ENCODE peak calls at places on chromosome 9, in four cellular contexts. D, W, R and L are unnamed samples. For H3K79me2 and H3K9me2, the result is how much of the 10 kb centered on the place peaks cover.

GRCh38 chr9:133735894-133736293 is 2.3 kb downstream of the SARDH start:
- DNase-seq in W (no peak), R (no peak), D (no peak), L (no peak)

GRCh38 chr9:131667576-131667975 is 72.3 kb downstream of the RAPGEF1 start:
- DNase-seq in W (no peak), R (peak), D (no peak), L (no peak)

GRCh38 chr9:127974769-127975261 is 6.0 kb downstream of the EEIG1 start:
- DNase-seq in W (peak), D (no peak), R (peak), L (no peak)

GRCh38 chr9:34382879-34383278 is 6.2 kb upstream of the MYORG start:
- DNase-seq in W (no peak), R (no peak), D (no peak), L (no peak)

GRCh38 chr9:6512085-6512657 is 99.2 kb downstream of the UHRF2 start:
- DNase-seq in D (no peak), R (peak), W (no peak), L (no peak)

GRCh38 chr9:1837453-1838084 is 177.6 kb upstream of the SMARCA2 start:
- DNase-seq in R (peak), D (peak), W (peak), L (peak)

GRCh38 chr9:82570226-82570625 is 492.7 kb downstream of the RASEF start:
- DNase-seq in D (no peak), R (peak), W (no peak), L (no peak)

GRCh38 chr9:16575142-16575877 is 295.2 kb downstream of the BNC2 start:
- DNase-seq in R (peak), W (no peak), D (peak), L (no peak)

GRCh38 chr9:33139421-33140228 is 27.5 kb downstream of the B4GALT1 start:
- DNase-seq in R (peak), W (no peak), D (no peak), L (no peak)

GRCh38 chr9:129059796-129060785 is 20.8 kb upstream of the DOLPP1 start:
- DNase-seq in D (no peak), W (no peak), R (no peak), L (no peak)

GRCh38 chr9:84736076-84736475 is 66.5 kb downstream of the NTRK2 start:
- DNase-seq in W (no peak), R (no peak), D (no peak), L (no peak)

GRCh38 chr9:120689860-120690259 is 24.4 kb downstream of the MEGF9 start:
- DNase-seq in R (peak), D (no peak), W (no peak), L (no peak)

GRCh38 chr9:31637861-31638260 is 746.6 kb upstream of the ACO1 start:
- DNase-seq in W (no peak), R (no peak), D (no peak), L (no peak)

GRCh38 chr9:124222109-124222508 is 35.6 kb upstream of the NEK6 start:
- DNase-seq in W (no peak), D (no peak), R (no peak), L (no peak)

GRCh38 chr9:99855467-99856176 is 33.9 kb downstream of the NR4A3 start:
- DNase-seq in R (no peak), D (no peak), W (no peak), L (peak)

GRCh38 chr9:32395483-32396216 is 11.2 kb downstream of the ACO1 start:
- DNase-seq in D (no peak), W (peak), R (peak), L (peak)

GRCh38 chr9:124164800-124165199 is 92.9 kb upstream of the NEK6 start:
- DNase-seq in R (no peak), D (no peak), W (no peak), L (no peak)

GRCh38 chr9:125486576-125486975 is 220.4 kb downstream of the MAPKAP1 start:
- DNase-seq in D (no peak), R (peak), W (no peak), L (no peak)

GRCh38 chr9:97567894-97568202 is 65.3 kb downstream of the TSTD2 start:
- DNase-seq in R (no peak), W (no peak), D (no peak), L (no peak)

GRCh38 chr9:94084314-94084713 is at the start of gene PTPDC1:
- DNase-seq in D (no peak), W (peak), R (peak), L (peak)

GRCh38 chr9:2645569-2645968 is 24.0 kb downstream of the VLDLR start:
- DNase-seq in R (no peak), W (no peak), D (peak), L (no peak)

GRCh38 chr9:96186601-96187011 is 115.4 kb downstream of the HSD17B3 start:
- DNase-seq in R (no peak), W (no peak), D (no peak), L (peak)

GRCh38 chr9:133787749-133788015 is 49.5 kb upstream of the SARDH start:
- DNase-seq in W (peak), R (peak), D (no peak), L (peak)

GRCh38 chr9:18791074-18791473 is 241.9 kb downstream of the SAXO1 start:
- DNase-seq in R (no peak), W (peak), D (no peak), L (peak)

GRCh38 chr9:129230302-129230701 is 52.2 kb upstream of the IER5L start:
- DNase-seq in W (no peak), D (no peak), R (no peak), L (no peak)

GRCh38 chr9:137605146-137606004 is at the start of gene ARRDC1:
- DNase-seq in D (peak), W (peak), R (peak), L (peak)

GRCh38 chr9:133673260-133673658 is 37.1 kb downstream of the DBH start:
- DNase-seq in W (no peak), D (no peak), R (no peak), L (no peak)

GRCh38 chr9:135038826-135039225 is 48.6 kb upstream of the OLFM1 start:
- DNase-seq in D (no peak), W (no peak), R (no peak), L (no peak)

GRCh38 chr9:115653231-115653630 is 500.4 kb upstream of the PAPPA start:
- DNase-seq in D (no peak), W (no peak), R (peak), L (no peak)

GRCh38 chr9:108756746-108757490 is 98.9 kb downstream of the ACTL7B start:
- DNase-seq in W (no peak), D (no peak), R (no peak), L (peak)

GRCh38 chr9:115524467-115525059 is 406.6 kb upstream of the TNC start:
- DNase-seq in R (peak), W (peak), D (peak), L (peak)

GRCh38 chr9:76413658-76414057 is 19.4 kb upstream of the RFK start:
- DNase-seq in R (no peak), W (no peak), D (no peak), L (no peak)

GRCh38 chr9:90801507-90802289 is at the start of gene SYK:
- DNase-seq in R (no peak), W (peak), D (peak), L (peak)

GRCh38 chr9:99357575-99357974 is 135.5 kb downstream of the SEC61B start:
- DNase-seq in W (no peak), R (peak), D (no peak), L (no peak)

GRCh38 chr9:89549031-89549644 is 51.2 kb upstream of the SEMA4D start:
- DNase-seq in W (peak), D (peak), R (peak), L (peak)

GRCh38 chr9:28539432-28539831 is 966.2 kb upstream of the C9orf72 start:
- DNase-seq in W (no peak), D (no peak), R (no peak), L (no peak)

GRCh38 chr9:92727716-92728700 is 36.6 kb downstream of the BICD2 start:
- DNase-seq in D (no peak), W (no peak), R (no peak), L (no peak)

GRCh38 chr9:38352716-38353334 is 39.7 kb upstream of the ALDH1B1 start:
- DNase-seq in D (no peak), W (no peak), R (no peak), L (no peak)

GRCh38 chr9:79353856-79354520 is 217.8 kb upstream of the TLE4 start:
- DNase-seq in R (peak), W (no peak), D (no peak), L (no peak)

GRCh38 chr9:98099898-98100297 is 19.1 kb downstream of the TRIM14 start:
- DNase-seq in D (no peak), R (no peak), W (no peak), L (no peak)

GRCh38 chr9:107283621-107284616 is 840 bp downstream of the RAD23B start:
- DNase-seq in W (no peak), D (peak), R (peak), L (peak)
- H3K79me2 ChIP-seq in W (half or more), D (half or more), R (half or more), L (half or more)

GRCh38 chr9:105950448-105950847 is 256.1 kb downstream of the TMEM38B start:
- DNase-seq in W (no peak), D (no peak), R (no peak), L (no peak)

GRCh38 chr9:105958587-105958986 is 264.2 kb downstream of the TMEM38B start:
- DNase-seq in D (no peak), W (no peak), R (no peak), L (no peak)

GRCh38 chr9:105950894-105951293 is 256.6 kb downstream of the TMEM38B start:
- DNase-seq in R (no peak), W (no peak), D (no peak), L (no peak)

GRCh38 chr9:105957830-105958229 is 263.5 kb downstream of the TMEM38B start:
- DNase-seq in W (no peak), R (no peak), D (no peak), L (peak)

GRCh38 chr9:105954517-105954916 is 260.2 kb downstream of the TMEM38B start:
- DNase-seq in R (no peak), W (no peak), D (no peak), L (no peak)
- H3K9me2 ChIP-seq in R (under half), W (under half), D (under half), L (under half)

DNA sequence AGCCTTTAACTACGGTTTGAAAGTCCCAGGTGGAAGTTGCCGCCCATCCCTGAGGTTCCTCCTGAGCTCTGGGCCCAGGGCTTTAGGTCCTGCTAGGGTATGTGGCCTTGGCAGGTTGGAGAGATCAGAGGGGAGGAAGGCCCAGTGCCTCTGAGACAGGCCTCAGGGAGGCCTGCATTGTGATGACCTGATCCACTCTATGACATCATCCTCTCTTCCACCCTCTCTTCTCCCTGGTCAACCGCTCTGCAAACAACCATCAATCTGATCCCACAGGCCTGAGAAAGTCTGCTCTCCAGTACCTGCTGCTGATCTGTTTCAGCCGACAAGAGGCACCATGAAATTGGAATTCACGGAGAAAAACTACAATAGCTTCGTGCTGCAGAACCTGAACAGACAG is at the start of gene CCIN:
- DNase-seq in R (no peak), D (no peak), W (no peak), L (no peak)
- H3K79me2 ChIP-seq in R (under half), D (under half), W (under half), L (under half)

GRCh38 chr9:36731068-36731467 is 158.4 kb downstream of the MELK start:
- DNase-seq in R (no peak), D (no peak), W (no peak), L (no peak)
- H3K9me2 ChIP-seq in R (under half), D (under half), W (under half), L (under half)

DNA sequence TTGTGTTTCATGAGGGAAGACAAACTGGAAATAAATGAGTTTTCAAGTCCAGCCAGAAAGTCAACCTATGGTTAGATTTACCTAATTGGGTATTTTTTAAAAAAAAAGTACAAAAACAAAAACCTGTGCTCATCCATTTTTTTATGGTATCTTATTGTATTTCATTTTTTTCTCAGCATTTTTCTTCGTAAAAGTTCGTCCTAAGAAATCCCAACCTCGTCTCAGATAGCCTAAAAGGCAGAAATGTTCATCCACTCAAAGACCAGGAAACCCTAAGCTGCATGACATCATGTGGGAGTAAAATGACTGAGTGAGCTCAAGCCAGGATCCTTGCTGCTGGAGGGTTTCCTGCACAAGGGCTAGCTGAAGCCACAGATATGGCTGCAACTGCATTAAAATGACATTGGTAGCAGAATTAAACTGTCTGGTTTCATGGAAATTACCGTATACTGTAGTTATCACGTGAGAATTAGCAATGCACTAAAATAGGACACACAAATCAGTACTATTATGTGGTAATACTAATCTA is 70.4 kb downstream of the NFIB start:
- DNase-seq in R (no peak), D (no peak), W (no peak), L (no peak)
- H3K79me2 ChIP-seq in R (under half), D (under half), W (half or more), L (under half)